ENCODE peak calls at places on chromosomes 16 and 17, in six cellular contexts. B, A, M, H, I and F are unnamed samples. For H3K9me3, the result is how much of the 10 kb centered on the place peaks cover.

GRCh38 chr16:74298104-74298503 is 1.5 kb downstream of the PSMD7 start:
- DNase-seq in B (no peak), A (no peak), I (no peak), M (no peak), H (no peak), F (no peak)

GRCh38 chr16:24841291-24841690 is 4.5 kb upstream of the SLC5A11 start:
- DNase-seq in M (no peak), B (no peak), A (peak), I (no peak), H (no peak), F (no peak)

GRCh38 chr17:40519089-40519775 is 17.8 kb upstream of the TNS4 start:
- DNase-seq in M (no peak), H (no peak), A (no peak), I (no peak), B (no peak), F (no peak)

GRCh38 chr16:10876799-10877341 is at the start of gene CIITA:
- DNase-seq in M (no peak), A (no peak), B (peak), H (peak), I (peak), F (peak)

GRCh38 chr16:67525176-67525860 is 3.3 kb upstream of the RIPOR1 start:
- DNase-seq in H (no peak), I (no peak), A (no peak), B (no peak), M (no peak), F (no peak)

GRCh38 chr17:51803161-51803560 is 355.4 kb downstream of the CA10 start:
- DNase-seq in B (no peak), A (no peak), H (no peak), I (no peak), M (peak), F (no peak)

GRCh38 chr17:2054262-2054739 is 602 bp upstream of the HIC1 start:
- DNase-seq in A (no peak), I (no peak), B (no peak), H (no peak), M (no peak), F (no peak)

GRCh38 chr16:25210758-25211157 is 6.0 kb upstream of the AQP8 start:
- DNase-seq in A (no peak), H (no peak), I (no peak), B (no peak), M (no peak), F (no peak)

GRCh38 chr17:78269893-78270490 is 38.6 kb downstream of the TMEM235 start:
- DNase-seq in H (no peak), I (no peak), A (no peak), B (no peak), M (peak), F (no peak)

GRCh38 chr16:72467157-72467759 is 295.3 kb upstream of the PMFBP1 start:
- DNase-seq in I (peak), B (no peak), M (peak), H (no peak), A (peak), F (no peak)

GRCh38 chr17:9308069-9308468 is 267.6 kb downstream of the STX8 start:
- DNase-seq in M (no peak), I (no peak), B (no peak), H (no peak), A (no peak), F (no peak)

GRCh38 chr17:68515238-68515637 is 3.0 kb downstream of the PRKAR1A start:
- DNase-seq in I (peak), A (no peak), H (no peak), B (no peak), M (peak), F (no peak)

GRCh38 chr16:58499615-58500328 is at the start of gene NDRG4:
- DNase-seq in I (peak), A (peak), M (peak), B (no peak), H (peak), F (peak)

GRCh38 chr16:47687694-47688093 is 226.6 kb downstream of the PHKB start:
- DNase-seq in B (no peak), A (no peak), I (no peak), M (no peak), H (no peak), F (no peak)

GRCh38 chr16:11554054-11554453 is 32.7 kb downstream of the LITAF start:
- DNase-seq in I (no peak), M (no peak), A (no peak), H (no peak), B (no peak), F (no peak)

GRCh38 chr17:7838291-7839075 is 4.5 kb downstream of the KDM6B start:
- DNase-seq in I (peak), A (no peak), H (peak), B (no peak), M (peak), F (no peak)

GRCh38 chr17:46274238-46274637 is 20.7 kb upstream of the LRRC37A start:
- DNase-seq in M (no peak), H (no peak), I (no peak), B (no peak), A (no peak), F (no peak)

GRCh38 chr17:16286009-16286946 is 67.0 kb downstream of the CENPV start:
- DNase-seq in B (peak), H (peak), I (peak), M (peak), A (peak), F (peak)

GRCh38 chr16:73043828-73044493 is 4.0 kb downstream of the ZFHX3 start:
- DNase-seq in M (no peak), H (no peak), I (no peak), A (no peak), B (no peak), F (no peak)

DNA sequence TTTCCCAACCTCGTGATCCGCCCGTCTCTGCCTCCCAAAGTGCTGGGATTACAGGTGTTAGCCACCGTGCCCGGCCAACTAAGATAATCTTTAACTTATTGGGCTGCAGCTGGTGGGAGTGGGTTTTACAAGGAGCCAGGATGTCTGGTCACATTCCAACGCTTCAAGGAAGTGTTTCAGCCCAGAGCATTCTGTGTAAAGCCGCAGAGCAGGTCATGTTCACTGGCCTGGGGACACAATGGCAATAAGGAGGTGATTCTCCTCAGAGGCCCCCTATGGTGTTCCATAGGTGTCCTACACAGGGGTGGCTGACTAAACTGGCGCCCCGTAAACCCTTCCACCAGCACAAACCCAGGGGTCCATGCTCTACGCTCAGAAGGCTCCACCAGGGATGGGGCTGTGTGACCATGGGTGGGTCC is 1.2 kb downstream of the QPRT start:
- DNase-seq in A (no peak), B (no peak), H (peak), M (no peak), I (no peak), F (no peak)
- TF ChIP-seq CTCF in A (no peak), B (no peak), H (no peak), M (no peak), I (no peak), F (no peak)

GRCh38 chr17:28018439-28019070 is 23.9 kb upstream of the NLK start:
- DNase-seq in M (no peak), I (peak), B (no peak), A (no peak), H (no peak), F (no peak)
- H3K27ac ChIP-seq in M (no peak), I (no peak), B (no peak), A (no peak), H (no peak), F (no peak)

GRCh38 chr17:75511610-75512575 is 3.4 kb downstream of the CASKIN2 start:
- DNase-seq in H (no peak), B (no peak), I (no peak), A (no peak), M (no peak), F (no peak)

GRCh38 chr17:75508848-75509450 is 6.4 kb downstream of the CASKIN2 start:
- DNase-seq in H (no peak), I (no peak), A (no peak), M (no peak), B (no peak), F (no peak)

GRCh38 chr17:75512946-75513666 is 2.2 kb downstream of the CASKIN2 start:
- DNase-seq in M (no peak), A (no peak), B (no peak), H (no peak), I (no peak), F (no peak)

GRCh38 chr17:75509528-75510258 is 5.6 kb downstream of the CASKIN2 start:
- DNase-seq in H (no peak), A (no peak), B (no peak), M (no peak), I (no peak), F (no peak)

DNA sequence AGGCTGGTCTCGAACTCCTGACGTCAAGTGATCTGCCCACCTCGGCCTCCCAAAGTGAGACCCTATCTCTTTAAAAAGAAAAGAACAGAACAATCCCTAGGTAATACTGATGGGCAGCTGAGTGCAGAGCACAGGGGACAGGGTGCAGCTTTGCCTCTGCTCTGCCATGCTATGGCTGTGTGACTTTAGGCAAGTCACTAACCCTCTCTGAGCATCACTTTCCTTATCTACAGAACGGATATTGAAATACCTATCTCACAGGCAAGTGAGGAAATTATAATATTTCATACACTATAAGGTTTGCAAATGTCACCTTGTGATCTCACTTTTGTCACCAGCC is 4.1 kb downstream of the CASKIN2 start:
- DNase-seq in B (no peak), A (no peak), H (no peak), I (no peak), M (no peak), F (no peak)
- H3K9me3 ChIP-seq in B (under half), A (under half), H (under half), I (under half), M (under half), F (under half)

GRCh38 chr17:81911969-81912368 is 770 bp upstream of the PCYT2 start:
- DNase-seq in H (no peak), A (no peak), M (no peak), B (no peak), I (no peak), F (no peak)

GRCh38 chr17:81909966-81910839 is 996 bp downstream of the PCYT2 start:
- DNase-seq in B (no peak), M (peak), A (no peak), H (peak), I (no peak), F (no peak)

GRCh38 chr17:81912441-81913309 is 1.5 kb upstream of the PCYT2 start:
- DNase-seq in I (no peak), H (no peak), B (no peak), M (no peak), A (no peak), F (no peak)

GRCh38 chr17:81910840-81911276 is 341 bp downstream of the PCYT2 start:
- DNase-seq in I (no peak), M (peak), B (no peak), H (peak), A (no peak), F (no peak)

DNA sequence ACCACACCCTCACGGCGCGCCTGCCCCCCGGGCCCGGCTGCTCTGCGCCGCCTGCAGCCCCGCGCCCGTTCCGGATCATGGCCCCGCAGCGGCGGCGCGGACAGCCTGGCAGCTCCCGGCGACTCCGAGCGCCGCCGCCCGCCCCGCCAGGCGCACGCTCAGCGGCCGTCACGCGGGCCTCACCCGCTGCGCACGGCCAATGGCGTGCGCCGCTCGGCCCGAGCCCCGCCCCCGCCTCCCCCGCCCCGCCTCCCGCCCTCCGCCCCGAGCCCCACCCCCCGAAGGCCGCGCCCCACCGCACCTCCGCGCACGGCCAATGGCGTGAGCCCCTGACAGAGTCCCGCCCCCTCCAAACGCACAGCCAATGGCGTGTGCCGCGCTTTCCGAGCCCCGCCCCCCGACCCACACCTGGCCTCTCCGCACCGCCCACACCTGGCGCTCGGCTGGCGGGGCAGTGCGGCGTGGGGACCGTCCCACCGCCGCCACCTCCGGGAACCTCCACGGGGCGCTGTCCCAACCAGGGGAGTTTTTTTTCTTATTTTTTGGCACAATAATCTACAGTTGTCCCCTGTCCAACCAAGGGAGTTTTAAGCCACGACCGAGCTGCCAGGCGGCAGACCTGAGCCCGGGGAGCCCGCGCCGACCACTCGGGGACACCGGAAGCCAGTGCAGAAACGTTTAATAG is at the start of gene PCYT2:
- DNase-seq in M (peak), A (peak), H (peak), B (peak), I (peak), F (peak)
- TF ChIP-seq CTCF in M (peak), A (no peak), H (no peak), B (no peak), I (no peak), F (no peak)

GRCh38 chr17:19448341-19449268 is 37.6 kb downstream of the RNF112 start:
- DNase-seq in M (no peak), I (no peak), B (peak), H (no peak), A (no peak), F (no peak)
- H3K27ac ChIP-seq in M (no peak), I (no peak), B (peak), H (peak), A (peak), F (no peak)

DNA sequence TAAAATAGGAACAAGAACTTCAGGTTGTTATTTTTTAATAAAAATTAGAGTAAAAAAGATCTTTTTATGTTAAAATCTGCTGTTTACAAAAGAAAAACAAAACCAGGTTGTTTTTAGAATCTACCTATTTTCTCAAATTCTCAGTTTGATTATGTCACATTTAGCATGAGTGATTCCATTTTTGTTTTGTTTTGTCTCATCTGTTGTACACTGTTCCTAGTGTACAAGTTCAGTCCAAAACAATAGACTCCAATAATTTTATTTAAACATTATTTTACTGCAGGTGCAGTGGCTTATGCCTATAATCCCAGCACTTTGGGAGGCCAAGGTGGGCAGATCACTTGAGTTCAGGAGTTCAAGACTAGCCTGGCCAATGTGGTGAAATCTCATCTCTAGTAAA is 2142.7 kb downstream of the TP53TG3F start:
- DNase-seq in A (no peak), H (no peak), I (no peak), B (no peak), M (no peak), F (no peak)
- H3K9me3 ChIP-seq in A (under half), H (under half), I (under half), B (under half), M (under half), F (under half)

GRCh38 chr17:55965051-55965450 is 188.2 kb upstream of the ANKFN1 start:
- DNase-seq in H (no peak), I (no peak), B (no peak), M (no peak), A (no peak), F (no peak)
- TF ChIP-seq CTCF in H (no peak), I (no peak), B (no peak), M (no peak), A (no peak), F (no peak)

GRCh38 chr17:50209472-50210248 is 8.2 kb upstream of the COL1A1 start:
- DNase-seq in B (peak), I (peak), H (peak), A (no peak), M (peak), F (no peak)

GRCh38 chr17:50211249-50212120 is 10.1 kb upstream of the COL1A1 start:
- DNase-seq in H (no peak), B (no peak), I (no peak), M (no peak), A (no peak), F (no peak)

GRCh38 chr17:50212121-50212843 is 10.9 kb upstream of the COL1A1 start:
- DNase-seq in A (no peak), I (no peak), B (no peak), M (no peak), H (peak), F (no peak)

GRCh38 chr17:50209133-50209471 is 7.7 kb upstream of the COL1A1 start:
- DNase-seq in H (no peak), B (no peak), M (no peak), I (no peak), A (no peak), F (no peak)

GRCh38 chr17:50210249-50211225 is 9.1 kb upstream of the COL1A1 start:
- DNase-seq in B (peak), H (peak), I (peak), M (peak), A (peak), F (no peak)
- H3K27ac ChIP-seq in B (peak), H (peak), I (peak), M (no peak), A (peak), F (no peak)